ENCODE peak calls at places on chromosomes 2 and 18, in six cellular contexts. One of them, this sample, is unnamed.

GRCh38 chr18:37937287-37937686 is 371.7 kb upstream of the CELF4 start:
- DNase-seq in frontal cortex: no peak
- DNase-seq in stimulated activated naive CD4-positive, alpha-beta T cell: no peak
- DNase-seq in H4: no peak
- DNase-seq in dermis microvascular lymphatic vessel endothelial cell: no peak
- DNase-seq in heart right ventricle: no peak
- DNase-seq in this sample: no peak

GRCh38 chr2:183780072-183780471 is 655.8 kb downstream of the NUP35 start:
- DNase-seq in frontal cortex: no peak
- DNase-seq in stimulated activated naive CD4-positive, alpha-beta T cell: no peak
- DNase-seq in H4: no peak
- DNase-seq in dermis microvascular lymphatic vessel endothelial cell: no peak
- DNase-seq in heart right ventricle: no peak
- DNase-seq in this sample: no peak

GRCh38 chr2:178335218-178335617 is 115.8 kb downstream of the PRKRA start:
- DNase-seq in frontal cortex: no peak
- DNase-seq in stimulated activated naive CD4-positive, alpha-beta T cell: no peak
- DNase-seq in H4: no peak
- DNase-seq in dermis microvascular lymphatic vessel endothelial cell: no peak
- DNase-seq in heart right ventricle: no peak
- DNase-seq in this sample: no peak

GRCh38 chr2:6067089-6067488 is 374.9 kb downstream of the SOX11 start:
- DNase-seq in frontal cortex: no peak
- DNase-seq in stimulated activated naive CD4-positive, alpha-beta T cell: no peak
- DNase-seq in H4: no peak
- DNase-seq in dermis microvascular lymphatic vessel endothelial cell: no peak
- DNase-seq in heart right ventricle: no peak
- DNase-seq in this sample: no peak

GRCh38 chr2:179769323-179769722 is 92.1 kb downstream of the ZNF385B start:
- DNase-seq in frontal cortex: no peak
- DNase-seq in stimulated activated naive CD4-positive, alpha-beta T cell: no peak
- DNase-seq in H4: no peak
- DNase-seq in dermis microvascular lymphatic vessel endothelial cell: no peak
- DNase-seq in heart right ventricle: no peak
- DNase-seq in this sample: no peak

GRCh38 chr2:169175112-169175511 is 105.7 kb downstream of the DHRS9 start:
- DNase-seq in frontal cortex: no peak
- DNase-seq in stimulated activated naive CD4-positive, alpha-beta T cell: no peak
- DNase-seq in H4: no peak
- DNase-seq in dermis microvascular lymphatic vessel endothelial cell: no peak
- DNase-seq in heart right ventricle: no peak
- DNase-seq in this sample: no peak

GRCh38 chr2:1869987-1870386 is 125.7 kb upstream of the PXDN start:
- DNase-seq in frontal cortex: no peak
- DNase-seq in stimulated activated naive CD4-positive, alpha-beta T cell: no peak
- DNase-seq in H4: no peak
- DNase-seq in dermis microvascular lymphatic vessel endothelial cell: no peak
- DNase-seq in heart right ventricle: no peak
- DNase-seq in this sample: no peak

GRCh38 chr2:231655494-231656408 is 52.6 kb upstream of the PTMA start:
- DNase-seq in frontal cortex: no peak
- DNase-seq in stimulated activated naive CD4-positive, alpha-beta T cell: no peak
- DNase-seq in H4: no peak
- DNase-seq in dermis microvascular lymphatic vessel endothelial cell: no peak
- DNase-seq in heart right ventricle: no peak
- DNase-seq in this sample: no peak

GRCh38 chr2:1656961-1657841 is 87.1 kb downstream of the PXDN start:
- DNase-seq in frontal cortex: no peak
- DNase-seq in stimulated activated naive CD4-positive, alpha-beta T cell: no peak
- DNase-seq in H4: no peak
- DNase-seq in dermis microvascular lymphatic vessel endothelial cell: no peak
- DNase-seq in heart right ventricle: no peak
- DNase-seq in this sample: no peak

GRCh38 chr2:217794133-217794986 is 208.4 kb downstream of the TNS1 start:
- DNase-seq in frontal cortex: no peak
- DNase-seq in stimulated activated naive CD4-positive, alpha-beta T cell: no peak
- DNase-seq in H4: no peak
- DNase-seq in dermis microvascular lymphatic vessel endothelial cell: no peak
- DNase-seq in heart right ventricle: no peak
- DNase-seq in this sample: no peak

GRCh38 chr2:37857485-37858196 is 67.4 kb upstream of the RMDN2 start:
- DNase-seq in frontal cortex: no peak
- DNase-seq in stimulated activated naive CD4-positive, alpha-beta T cell: no peak
- DNase-seq in H4: no peak
- DNase-seq in dermis microvascular lymphatic vessel endothelial cell: peak
- DNase-seq in heart right ventricle: no peak
- DNase-seq in this sample: no peak

GRCh38 chr2:200077210-200077650 is 121.8 kb downstream of the MAIP1 start:
- DNase-seq in frontal cortex: no peak
- DNase-seq in stimulated activated naive CD4-positive, alpha-beta T cell: no peak
- DNase-seq in H4: peak
- DNase-seq in dermis microvascular lymphatic vessel endothelial cell: no peak
- DNase-seq in heart right ventricle: no peak
- DNase-seq in this sample: no peak

GRCh38 chr2:65671670-65672069 is 239.3 kb upstream of the SPRED2 start:
- DNase-seq in frontal cortex: no peak
- DNase-seq in stimulated activated naive CD4-positive, alpha-beta T cell: no peak
- DNase-seq in H4: no peak
- DNase-seq in dermis microvascular lymphatic vessel endothelial cell: no peak
- DNase-seq in heart right ventricle: no peak
- DNase-seq in this sample: no peak

GRCh38 chr2:195805283-195805976 is 148.4 kb downstream of the SLC39A10 start:
- DNase-seq in frontal cortex: no peak
- DNase-seq in stimulated activated naive CD4-positive, alpha-beta T cell: no peak
- DNase-seq in H4: no peak
- DNase-seq in dermis microvascular lymphatic vessel endothelial cell: no peak
- DNase-seq in heart right ventricle: no peak
- DNase-seq in this sample: no peak

GRCh38 chr2:118224144-118224887 is 136.0 kb downstream of the INSIG2 start:
- DNase-seq in frontal cortex: no peak
- DNase-seq in stimulated activated naive CD4-positive, alpha-beta T cell: peak
- DNase-seq in H4: no peak
- DNase-seq in dermis microvascular lymphatic vessel endothelial cell: no peak
- DNase-seq in heart right ventricle: peak
- DNase-seq in this sample: peak

GRCh38 chr2:190972846-190973245 is 41.1 kb downstream of the STAT1 start:
- DNase-seq in frontal cortex: no peak
- DNase-seq in stimulated activated naive CD4-positive, alpha-beta T cell: no peak
- DNase-seq in H4: no peak
- DNase-seq in dermis microvascular lymphatic vessel endothelial cell: peak
- DNase-seq in heart right ventricle: no peak
- DNase-seq in this sample: no peak

GRCh38 chr2:24894750-24895149 is 25.3 kb downstream of the ADCY3 start:
- DNase-seq in frontal cortex: no peak
- DNase-seq in stimulated activated naive CD4-positive, alpha-beta T cell: no peak
- DNase-seq in H4: no peak
- DNase-seq in dermis microvascular lymphatic vessel endothelial cell: no peak
- DNase-seq in heart right ventricle: no peak
- DNase-seq in this sample: no peak

GRCh38 chr18:2554671-2555070 is 16.6 kb downstream of the METTL4 start:
- DNase-seq in frontal cortex: no peak
- DNase-seq in stimulated activated naive CD4-positive, alpha-beta T cell: no peak
- DNase-seq in H4: no peak
- DNase-seq in dermis microvascular lymphatic vessel endothelial cell: peak
- DNase-seq in heart right ventricle: no peak
- DNase-seq in this sample: no peak

GRCh38 chr2:183541766-183542165 is 417.5 kb downstream of the NUP35 start:
- DNase-seq in frontal cortex: no peak
- DNase-seq in stimulated activated naive CD4-positive, alpha-beta T cell: no peak
- DNase-seq in H4: peak
- DNase-seq in dermis microvascular lymphatic vessel endothelial cell: no peak
- DNase-seq in heart right ventricle: no peak
- DNase-seq in this sample: no peak

GRCh38 chr2:127419448-127420038 is 1.3 kb downstream of the PROC start:
- DNase-seq in frontal cortex: no peak
- DNase-seq in stimulated activated naive CD4-positive, alpha-beta T cell: no peak
- DNase-seq in H4: no peak
- DNase-seq in dermis microvascular lymphatic vessel endothelial cell: no peak
- DNase-seq in heart right ventricle: no peak
- DNase-seq in this sample: no peak

GRCh38 chr2:162210385-162210784 is 32.9 kb downstream of the FAP start:
- DNase-seq in frontal cortex: no peak
- DNase-seq in stimulated activated naive CD4-positive, alpha-beta T cell: no peak
- DNase-seq in H4: no peak
- DNase-seq in dermis microvascular lymphatic vessel endothelial cell: no peak
- DNase-seq in heart right ventricle: no peak
- DNase-seq in this sample: no peak

GRCh38 chr2:146777181-146777580 is 1067.6 kb upstream of the ACVR2A start:
- DNase-seq in frontal cortex: no peak
- DNase-seq in stimulated activated naive CD4-positive, alpha-beta T cell: no peak
- DNase-seq in H4: no peak
- DNase-seq in dermis microvascular lymphatic vessel endothelial cell: no peak
- DNase-seq in heart right ventricle: no peak
- DNase-seq in this sample: no peak

GRCh38 chr18:79608069-79608468 is 71.5 kb upstream of the CTDP1 start:
- DNase-seq in frontal cortex: no peak
- DNase-seq in stimulated activated naive CD4-positive, alpha-beta T cell: no peak
- DNase-seq in H4: no peak
- DNase-seq in dermis microvascular lymphatic vessel endothelial cell: no peak
- DNase-seq in heart right ventricle: no peak
- DNase-seq in this sample: no peak

GRCh38 chr2:219362524-219363164 is 25.1 kb downstream of the DNPEP start:
- DNase-seq in frontal cortex: no peak
- DNase-seq in stimulated activated naive CD4-positive, alpha-beta T cell: no peak
- DNase-seq in H4: peak
- DNase-seq in dermis microvascular lymphatic vessel endothelial cell: no peak
- DNase-seq in heart right ventricle: peak
- DNase-seq in this sample: no peak

GRCh38 chr2:30072250-30072842 is 74.5 kb upstream of the YPEL5 start:
- DNase-seq in frontal cortex: peak
- DNase-seq in stimulated activated naive CD4-positive, alpha-beta T cell: peak
- DNase-seq in H4: peak
- DNase-seq in dermis microvascular lymphatic vessel endothelial cell: peak
- DNase-seq in heart right ventricle: peak
- DNase-seq in this sample: peak

GRCh38 chr2:135198481-135198880 is 146.4 kb downstream of the RAB3GAP1 start:
- DNase-seq in frontal cortex: no peak
- DNase-seq in stimulated activated naive CD4-positive, alpha-beta T cell: no peak
- DNase-seq in H4: no peak
- DNase-seq in dermis microvascular lymphatic vessel endothelial cell: no peak
- DNase-seq in heart right ventricle: no peak
- DNase-seq in this sample: no peak

GRCh38 chr2:19021100-19021476 is 337.3 kb downstream of the OSR1 start:
- DNase-seq in frontal cortex: no peak
- DNase-seq in stimulated activated naive CD4-positive, alpha-beta T cell: no peak
- DNase-seq in H4: peak
- DNase-seq in dermis microvascular lymphatic vessel endothelial cell: no peak
- DNase-seq in heart right ventricle: no peak
- DNase-seq in this sample: peak

GRCh38 chr2:232245111-232245510 is 133.4 kb upstream of the ALPP start:
- DNase-seq in frontal cortex: no peak
- DNase-seq in stimulated activated naive CD4-positive, alpha-beta T cell: no peak
- DNase-seq in H4: no peak
- DNase-seq in dermis microvascular lymphatic vessel endothelial cell: no peak
- DNase-seq in heart right ventricle: no peak
- DNase-seq in this sample: no peak

GRCh38 chr2:234808907-234809306 is 142.9 kb upstream of the SH3BP4 start:
- DNase-seq in frontal cortex: no peak
- DNase-seq in stimulated activated naive CD4-positive, alpha-beta T cell: no peak
- DNase-seq in H4: no peak
- DNase-seq in dermis microvascular lymphatic vessel endothelial cell: no peak
- DNase-seq in heart right ventricle: no peak
- DNase-seq in this sample: no peak

GRCh38 chr2:238922435-238922834 is 74.5 kb downstream of the TWIST2 start:
- DNase-seq in frontal cortex: no peak
- DNase-seq in stimulated activated naive CD4-positive, alpha-beta T cell: no peak
- DNase-seq in H4: no peak
- DNase-seq in dermis microvascular lymphatic vessel endothelial cell: no peak
- DNase-seq in heart right ventricle: no peak
- DNase-seq in this sample: no peak

GRCh38 chr2:6772366-6772710 is 93.4 kb downstream of the CMPK2 start:
- DNase-seq in frontal cortex: no peak
- DNase-seq in stimulated activated naive CD4-positive, alpha-beta T cell: no peak
- DNase-seq in H4: no peak
- DNase-seq in dermis microvascular lymphatic vessel endothelial cell: no peak
- DNase-seq in heart right ventricle: no peak
- DNase-seq in this sample: peak

GRCh38 chr2:229474125-229474524 is 203.0 kb upstream of the PID1 start:
- DNase-seq in frontal cortex: no peak
- DNase-seq in stimulated activated naive CD4-positive, alpha-beta T cell: no peak
- DNase-seq in H4: no peak
- DNase-seq in dermis microvascular lymphatic vessel endothelial cell: no peak
- DNase-seq in heart right ventricle: no peak
- DNase-seq in this sample: no peak

GRCh38 chr2:180699657-180700361 is 280.6 kb upstream of the UBE2E3 start:
- DNase-seq in frontal cortex: no peak
- DNase-seq in stimulated activated naive CD4-positive, alpha-beta T cell: no peak
- DNase-seq in H4: no peak
- DNase-seq in dermis microvascular lymphatic vessel endothelial cell: no peak
- DNase-seq in heart right ventricle: no peak
- DNase-seq in this sample: no peak

GRCh38 chr2:47907097-47907781 is 941 bp upstream of the FBXO11 start:
- DNase-seq in frontal cortex: no peak
- DNase-seq in stimulated activated naive CD4-positive, alpha-beta T cell: peak
- DNase-seq in H4: no peak
- DNase-seq in dermis microvascular lymphatic vessel endothelial cell: no peak
- DNase-seq in heart right ventricle: no peak
- DNase-seq in this sample: no peak